ENCODE peak calls at places on chromosomes 13 and 19, in eight cellular contexts. Z, X, S, B, Y, E, T and G are unnamed samples.

GRCh38 chr13:98206946-98207345 is 29.9 kb upstream of the RNF113B start:
- DNase-seq in X (peak; percentile 94), T (no peak), Z (no peak), S (no peak), B (no peak), Y (no peak), E (no peak), G (no peak)

GRCh38 chr13:51802601-51803000 is 1.4 kb downstream of the DHRS12 start:
- DNase-seq in Z (no peak), Y (no peak), T (no peak), S (no peak), X (no peak), E (no peak), B (no peak), G (no peak)

GRCh38 chr13:68982961-68983619 is 1124.5 kb upstream of the ATXN8OS start:
- DNase-seq in B (no peak), X (no peak), Z (no peak), Y (no peak), E (no peak), T (no peak), S (no peak), G (no peak)

GRCh38 chr13:85738696-85739320 is 60.4 kb downstream of the SLITRK6 start:
- DNase-seq in B (no peak), T (no peak), X (no peak), Y (no peak), Z (no peak), S (no peak), E (no peak), G (no peak)

GRCh38 chr19:3778104-3778867 is 6.3 kb upstream of the RAX2 start:
- DNase-seq in Y (no peak), B (no peak), X (no peak), S (no peak), Z (no peak), E (no peak), T (no peak), G (no peak)

GRCh38 chr13:46615888-46616531 is 63.0 kb downstream of the LRCH1 start:
- DNase-seq in B (no peak), Z (no peak), X (peak; percentile 68), T (no peak), S (no peak), E (no peak), Y (no peak), G (no peak)

GRCh38 chr13:47044842-47045241 is 148.0 kb upstream of the HTR2A start:
- DNase-seq in X (no peak), S (no peak), Z (no peak), Y (no peak), E (no peak), T (no peak), B (no peak), G (no peak)

GRCh38 chr13:107882708-107883560 is 332.4 kb downstream of the LIG4 start:
- DNase-seq in S (no peak), E (no peak), T (no peak), Y (no peak), Z (no peak), X (no peak), B (no peak), G (no peak)

GRCh38 chr13:34967851-34968562 is 25.9 kb downstream of the NBEA start:
- DNase-seq in S (no peak), B (no peak), Z (no peak), T (no peak), X (no peak), Y (no peak), E (no peak), G (peak; percentile 14)

GRCh38 chr13:113669231-113669870 is 2.3 kb downstream of the GRK1 start:
- DNase-seq in E (no peak), Z (no peak), X (no peak), B (no peak), T (no peak), S (no peak), Y (no peak), G (no peak)

GRCh38 chr19:18972301-18972831 is 31.3 kb upstream of the HOMER3 start:
- DNase-seq in Z (no peak), S (no peak), X (peak; percentile 86), Y (no peak), E (no peak), B (no peak), T (no peak), G (no peak)

GRCh38 chr19:3184847-3185481 is 766 bp upstream of the NCLN start:
- DNase-seq in X (peak; percentile 75), T (peak; percentile 82), S (peak; percentile 78), E (no peak), Y (peak; percentile 78), Z (no peak), B (no peak), G (peak; percentile 51)

GRCh38 chr13:90675129-90675528 is 672.4 kb upstream of the MIR17HG start:
- DNase-seq in S (no peak), Z (no peak), B (no peak), E (no peak), T (peak; percentile 27), X (no peak), Y (peak; percentile 11), G (no peak)

GRCh38 chr13:77213644-77214043 is 113.2 kb downstream of the MYCBP2 start:
- DNase-seq in T (no peak), E (peak; percentile 49), S (no peak), Y (no peak), X (peak; percentile 22), Z (no peak), B (no peak), G (no peak)

GRCh38 chr19:1262687-1263123 is 6.4 kb upstream of the CIRBP start:
- DNase-seq in X (peak; percentile 2), B (no peak), Z (no peak), E (no peak), S (no peak), T (no peak), Y (no peak), G (no peak)

GRCh38 chr13:113118328-113119021 is 4.1 kb upstream of the F10 start:
- DNase-seq in T (no peak), B (peak; percentile 9), S (no peak), Y (no peak), E (no peak), Z (no peak), X (no peak), G (no peak)

DNA sequence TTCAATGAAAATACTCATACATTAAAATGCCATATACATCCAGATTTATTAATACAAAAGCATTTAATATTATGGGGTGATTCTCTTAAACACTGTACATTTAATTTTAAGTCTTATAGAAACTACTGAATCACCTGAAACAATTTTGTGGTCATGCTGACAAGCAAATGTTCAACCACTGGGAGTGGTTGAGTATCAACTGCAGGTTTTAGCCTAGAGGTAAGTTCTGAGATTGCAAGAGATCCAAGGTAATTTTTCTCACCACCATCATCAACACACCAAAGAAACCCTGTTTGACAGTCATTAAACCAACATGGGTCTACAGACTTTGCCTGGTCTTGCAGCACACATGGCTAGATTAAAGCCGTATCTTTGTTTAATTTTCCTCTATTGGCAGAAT is 196.3 kb downstream of the LHFPL6 start:
- DNase-seq in X (no peak), S (peak; percentile 40), B (no peak), Y (no peak), E (no peak), Z (peak; percentile 13), T (no peak), G (no peak)
- TF ChIP-seq CTCF in X (no peak), S (peak; percentile 10), B (peak; percentile 26), Y (no peak), E (no peak), Z (no peak), T (no peak), G (no peak)

GRCh38 chr13:53749306-53749705 is 720.7 kb downstream of the OLFM4 start:
- DNase-seq in Z (no peak), S (no peak), T (no peak), B (no peak), Y (peak; percentile 41), E (no peak), X (no peak), G (no peak)

GRCh38 chr13:53743906-53744305 is 715.3 kb downstream of the OLFM4 start:
- DNase-seq in B (no peak), Z (no peak), E (peak; percentile 0), Y (no peak), S (no peak), X (no peak), T (no peak), G (no peak)
- TF ChIP-seq CTCF in B (no peak), Z (no peak), E (no peak), Y (no peak), S (no peak), X (no peak), T (no peak), G (no peak)

GRCh38 chr19:49120325-49120683 is 960 bp downstream of the PPFIA3 start:
- DNase-seq in B (no peak), Z (no peak), Y (no peak), X (no peak), E (no peak), S (no peak), T (no peak), G (peak; percentile 11)

GRCh38 chr19:49117677-49118564 is 1.0 kb downstream of the C19orf73 start:
- DNase-seq in Z (no peak), S (no peak), X (no peak), T (no peak), E (no peak), Y (peak; percentile 17), B (no peak), G (no peak)

GRCh38 chr19:49119411-49120324 is at the start of gene PPFIA3:
- DNase-seq in Y (peak; percentile 72), E (peak; percentile 62), T (peak; percentile 91), Z (no peak), S (no peak), X (peak; percentile 68), B (peak; percentile 65), G (peak; percentile 73)

GRCh38 chr19:49120868-49121267 is 1.5 kb downstream of the PPFIA3 start:
- DNase-seq in X (no peak), S (no peak), B (no peak), E (no peak), T (no peak), Y (no peak), Z (no peak), G (no peak)

DNA sequence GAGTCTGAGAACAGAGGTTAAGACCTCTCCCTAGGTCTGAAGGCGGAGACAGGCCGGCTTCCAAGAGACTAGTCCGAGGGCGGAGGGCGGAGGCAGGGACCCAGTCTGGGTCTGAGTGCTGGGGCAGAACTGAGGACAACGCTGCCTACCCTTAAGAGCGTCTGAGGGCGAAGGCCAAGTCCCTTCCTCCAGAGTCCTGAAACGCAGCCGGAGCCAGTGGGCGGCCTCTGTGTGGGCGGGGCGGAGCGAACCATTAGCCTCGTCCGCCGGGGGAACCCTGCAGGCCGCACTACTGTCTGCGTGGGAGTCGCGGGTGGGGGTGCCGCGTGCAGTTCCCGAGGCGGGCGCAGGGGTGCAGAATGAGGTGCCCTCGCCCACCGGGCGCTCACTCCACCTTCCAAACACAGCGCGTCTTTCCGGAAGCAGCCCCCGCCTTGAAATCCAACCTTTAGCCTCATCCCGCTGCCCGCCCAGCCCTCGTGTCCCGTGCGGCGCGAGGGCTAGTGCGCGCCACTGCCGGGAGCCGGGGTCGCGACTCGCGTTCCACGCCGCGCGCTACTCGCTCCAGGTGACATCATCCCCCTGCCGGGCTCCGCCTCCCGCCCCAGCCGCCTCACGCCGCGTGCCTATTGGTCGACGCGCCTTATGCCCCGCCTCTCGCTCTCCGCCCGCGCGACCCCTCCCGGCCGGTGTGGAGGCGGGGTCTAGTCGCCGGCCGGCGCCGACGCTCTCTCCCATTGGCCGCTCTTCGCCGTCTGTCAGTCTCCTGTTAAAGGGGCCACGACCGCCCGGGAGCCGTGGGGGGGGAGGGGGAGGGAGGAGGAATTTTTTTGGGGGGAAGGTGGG is at the start of gene C19orf73:
- DNase-seq in Z (peak; percentile 99), B (peak; percentile 91), S (peak; percentile 97), E (peak; percentile 98), X (peak; percentile 96), T (peak; percentile 97), Y (peak; percentile 99), G (peak; percentile 98)
- TF ChIP-seq CTCF in Z (no peak), B (no peak), S (peak; percentile 6), E (no peak), X (no peak), T (no peak), Y (peak; percentile 13), G (peak; percentile 32)

GRCh38 chr19:34275705-34276104 is 21.4 kb downstream of the GARRE1 start:
- DNase-seq in S (no peak), X (no peak), T (no peak), Z (no peak), E (no peak), Y (no peak), B (no peak), G (no peak)
- TF ChIP-seq CTCF in S (no peak), X (no peak), T (no peak), Z (no peak), E (no peak), Y (no peak), B (no peak), G (no peak)